ENCODE peak calls at places on chromosome 13, in seven cellular contexts. One of them, this sample, is unnamed.

GRCh38 chr13:52158629-52159158 is 703 bp downstream of the NEK3 start:
- DNase-seq in CD4-positive, alpha-beta memory T cell: peak; percentile 1
- DNase-seq in mesenchymal stem cell: peak; percentile 61
- DNase-seq in spleen: no peak
- DNase-seq in pancreas: peak; percentile 12
- DNase-seq in upper lobe of right lung: no peak
- DNase-seq in Peyer's patch: no peak
- DNase-seq in this sample: no peak

GRCh38 chr13:34161829-34162544 is 344.0 kb downstream of the RFC3 start:
- DNase-seq in CD4-positive, alpha-beta memory T cell: no peak
- DNase-seq in mesenchymal stem cell: peak; percentile 96
- DNase-seq in spleen: no peak
- DNase-seq in pancreas: no peak
- DNase-seq in upper lobe of right lung: no peak
- DNase-seq in Peyer's patch: no peak
- DNase-seq in this sample: no peak

GRCh38 chr13:33353210-33353609 is 67.7 kb upstream of the STARD13 start:
- DNase-seq in CD4-positive, alpha-beta memory T cell: no peak
- DNase-seq in mesenchymal stem cell: no peak
- DNase-seq in spleen: peak; percentile 83
- DNase-seq in pancreas: no peak
- DNase-seq in upper lobe of right lung: peak; percentile 84
- DNase-seq in Peyer's patch: no peak
- DNase-seq in this sample: no peak

GRCh38 chr13:44549461-44549860 is 26.7 kb downstream of the TSC22D1 start:
- DNase-seq in CD4-positive, alpha-beta memory T cell: no peak
- DNase-seq in mesenchymal stem cell: no peak
- DNase-seq in spleen: no peak
- DNase-seq in pancreas: no peak
- DNase-seq in upper lobe of right lung: no peak
- DNase-seq in Peyer's patch: no peak
- DNase-seq in this sample: no peak

GRCh38 chr13:37065893-37066526 is 6.5 kb upstream of the SUPT20H start:
- DNase-seq in CD4-positive, alpha-beta memory T cell: no peak
- DNase-seq in mesenchymal stem cell: no peak
- DNase-seq in spleen: peak; percentile 45
- DNase-seq in pancreas: no peak
- DNase-seq in upper lobe of right lung: no peak
- DNase-seq in Peyer's patch: no peak
- DNase-seq in this sample: no peak

GRCh38 chr13:74134777-74135305 is 637 bp upstream of the KLF12 start:
- DNase-seq in CD4-positive, alpha-beta memory T cell: peak; percentile 72
- DNase-seq in mesenchymal stem cell: no peak
- DNase-seq in spleen: no peak
- DNase-seq in pancreas: peak; percentile 41
- DNase-seq in upper lobe of right lung: peak; percentile 85
- DNase-seq in Peyer's patch: peak; percentile 71
- DNase-seq in this sample: peak; percentile 62

GRCh38 chr13:40875583-40875982 is 86.2 kb downstream of the SLC25A15 start:
- DNase-seq in CD4-positive, alpha-beta memory T cell: no peak
- DNase-seq in mesenchymal stem cell: no peak
- DNase-seq in spleen: no peak
- DNase-seq in pancreas: no peak
- DNase-seq in upper lobe of right lung: no peak
- DNase-seq in Peyer's patch: no peak
- DNase-seq in this sample: no peak

GRCh38 chr13:107373551-107373950 is 805.6 kb upstream of the ARGLU1 start:
- DNase-seq in CD4-positive, alpha-beta memory T cell: no peak
- DNase-seq in mesenchymal stem cell: peak; percentile 88
- DNase-seq in spleen: no peak
- DNase-seq in pancreas: no peak
- DNase-seq in upper lobe of right lung: no peak
- DNase-seq in Peyer's patch: no peak
- DNase-seq in this sample: no peak

GRCh38 chr13:73061478-73062275 is 2.9 kb downstream of the KLF5 start:
- DNase-seq in CD4-positive, alpha-beta memory T cell: no peak
- DNase-seq in mesenchymal stem cell: no peak
- DNase-seq in spleen: peak; percentile 67
- DNase-seq in pancreas: no peak
- DNase-seq in upper lobe of right lung: no peak
- DNase-seq in Peyer's patch: peak; percentile 64
- DNase-seq in this sample: no peak

GRCh38 chr13:70890289-70890688 is 782.0 kb upstream of the KLHL1 start:
- DNase-seq in CD4-positive, alpha-beta memory T cell: no peak
- DNase-seq in mesenchymal stem cell: no peak
- DNase-seq in spleen: no peak
- DNase-seq in pancreas: no peak
- DNase-seq in upper lobe of right lung: no peak
- DNase-seq in Peyer's patch: no peak
- DNase-seq in this sample: no peak

GRCh38 chr13:104006625-104007061 is 940.4 kb upstream of the SLC10A2 start:
- DNase-seq in CD4-positive, alpha-beta memory T cell: no peak
- DNase-seq in mesenchymal stem cell: peak; percentile 13
- DNase-seq in spleen: no peak
- DNase-seq in pancreas: no peak
- DNase-seq in upper lobe of right lung: no peak
- DNase-seq in Peyer's patch: no peak
- DNase-seq in this sample: no peak

GRCh38 chr13:72180253-72180952 is 313.4 kb upstream of the DACH1 start:
- DNase-seq in CD4-positive, alpha-beta memory T cell: no peak
- DNase-seq in mesenchymal stem cell: no peak
- DNase-seq in spleen: no peak
- DNase-seq in pancreas: peak; percentile 37
- DNase-seq in upper lobe of right lung: no peak
- DNase-seq in Peyer's patch: no peak
- DNase-seq in this sample: no peak

GRCh38 chr13:109447667-109448066 is 338.7 kb downstream of the IRS2 start:
- DNase-seq in CD4-positive, alpha-beta memory T cell: no peak
- DNase-seq in mesenchymal stem cell: no peak
- DNase-seq in spleen: no peak
- DNase-seq in pancreas: no peak
- DNase-seq in upper lobe of right lung: no peak
- DNase-seq in Peyer's patch: no peak
- DNase-seq in this sample: no peak

GRCh38 chr13:108700421-108701170 is 71.2 kb downstream of the MYO16 start:
- DNase-seq in CD4-positive, alpha-beta memory T cell: no peak
- DNase-seq in mesenchymal stem cell: peak; percentile 60
- DNase-seq in spleen: no peak
- DNase-seq in pancreas: no peak
- DNase-seq in upper lobe of right lung: no peak
- DNase-seq in Peyer's patch: no peak
- DNase-seq in this sample: no peak

GRCh38 chr13:76471486-76471885 is 414.7 kb downstream of the KCTD12 start:
- DNase-seq in CD4-positive, alpha-beta memory T cell: no peak
- DNase-seq in mesenchymal stem cell: no peak
- DNase-seq in spleen: no peak
- DNase-seq in pancreas: no peak
- DNase-seq in upper lobe of right lung: no peak
- DNase-seq in Peyer's patch: no peak
- DNase-seq in this sample: no peak

GRCh38 chr13:20149762-20150161 is 11.1 kb downstream of the GJA3 start:
- DNase-seq in CD4-positive, alpha-beta memory T cell: no peak
- DNase-seq in mesenchymal stem cell: no peak
- DNase-seq in spleen: no peak
- DNase-seq in pancreas: no peak
- DNase-seq in upper lobe of right lung: no peak
- DNase-seq in Peyer's patch: no peak
- DNase-seq in this sample: no peak

GRCh38 chr13:20150561-20150960 is 10.3 kb downstream of the GJA3 start:
- DNase-seq in CD4-positive, alpha-beta memory T cell: no peak
- DNase-seq in mesenchymal stem cell: no peak
- DNase-seq in spleen: no peak
- DNase-seq in pancreas: no peak
- DNase-seq in upper lobe of right lung: no peak
- DNase-seq in Peyer's patch: no peak
- DNase-seq in this sample: no peak

GRCh38 chr13:20146381-20146780 is 14.5 kb downstream of the GJA3 start:
- DNase-seq in CD4-positive, alpha-beta memory T cell: no peak
- DNase-seq in mesenchymal stem cell: no peak
- DNase-seq in spleen: no peak
- DNase-seq in pancreas: no peak
- DNase-seq in upper lobe of right lung: no peak
- DNase-seq in Peyer's patch: no peak
- DNase-seq in this sample: no peak

GRCh38 chr13:20151016-20151415 is 9.8 kb downstream of the GJA3 start:
- DNase-seq in CD4-positive, alpha-beta memory T cell: no peak
- DNase-seq in mesenchymal stem cell: no peak
- DNase-seq in spleen: no peak
- DNase-seq in pancreas: no peak
- DNase-seq in upper lobe of right lung: no peak
- DNase-seq in Peyer's patch: no peak
- DNase-seq in this sample: no peak

DNA sequence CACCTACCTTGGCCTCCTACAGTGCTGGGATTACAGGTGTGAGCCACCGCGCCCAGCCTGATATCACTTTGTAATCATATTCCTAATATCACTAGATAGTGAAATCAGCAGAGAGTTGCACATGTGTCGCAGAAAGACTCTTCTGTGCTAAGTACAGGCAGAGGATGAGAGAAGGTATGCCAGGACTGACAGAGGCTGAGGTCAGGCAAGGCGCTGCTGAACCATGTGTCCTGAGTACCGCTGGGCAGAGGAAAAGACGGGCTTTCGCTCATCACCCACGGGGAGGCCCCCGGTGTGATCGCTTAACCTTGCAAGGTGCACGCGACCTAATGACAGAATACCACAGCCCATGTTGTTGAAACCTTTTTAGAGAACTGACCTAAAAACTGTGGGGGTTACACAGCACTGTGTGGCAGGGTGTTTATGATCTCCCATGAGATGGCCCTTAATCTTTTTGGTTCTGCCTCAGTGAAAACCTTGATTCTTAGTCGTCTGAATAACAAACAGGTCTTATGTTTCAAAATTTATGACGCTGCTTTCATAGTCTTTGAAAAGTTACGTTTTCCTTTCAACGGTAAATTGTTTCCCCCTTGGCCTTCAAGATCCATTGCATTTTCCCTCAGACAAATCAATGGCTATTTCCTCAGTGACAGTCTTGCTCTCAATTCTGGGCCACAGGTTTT is 12.2 kb downstream of the GJA3 start:
- DNase-seq in CD4-positive, alpha-beta memory T cell: no peak
- DNase-seq in mesenchymal stem cell: no peak
- DNase-seq in spleen: no peak
- DNase-seq in pancreas: no peak
- DNase-seq in upper lobe of right lung: no peak
- DNase-seq in Peyer's patch: no peak
- DNase-seq in this sample: no peak
- H3K27me3 ChIP-seq in CD4-positive, alpha-beta memory T cell: no peaks in the 10 kb centered on the region
- H3K27me3 ChIP-seq in mesenchymal stem cell: peaks cover 50% of the 10 kb centered on the region
- H3K27me3 ChIP-seq in spleen: no peaks in the 10 kb centered on the region
- H3K27me3 ChIP-seq in pancreas: no peaks in the 10 kb centered on the region
- H3K27me3 ChIP-seq in upper lobe of right lung: peaks cover 47% of the 10 kb centered on the region
- H3K27me3 ChIP-seq in Peyer's patch: no peaks in the 10 kb centered on the region
- H3K27me3 ChIP-seq in this sample: no peaks in the 10 kb centered on the region

GRCh38 chr13:49063526-49063925 is 87.8 kb downstream of the FNDC3A start:
- DNase-seq in CD4-positive, alpha-beta memory T cell: no peak
- DNase-seq in mesenchymal stem cell: no peak
- DNase-seq in spleen: no peak
- DNase-seq in pancreas: no peak
- DNase-seq in upper lobe of right lung: no peak
- DNase-seq in Peyer's patch: no peak
- DNase-seq in this sample: no peak

GRCh38 chr13:49064459-49064858 is 88.7 kb downstream of the FNDC3A start:
- DNase-seq in CD4-positive, alpha-beta memory T cell: no peak
- DNase-seq in mesenchymal stem cell: no peak
- DNase-seq in spleen: no peak
- DNase-seq in pancreas: no peak
- DNase-seq in upper lobe of right lung: no peak
- DNase-seq in Peyer's patch: no peak
- DNase-seq in this sample: no peak

GRCh38 chr13:49060698-49061387 is 85.1 kb downstream of the FNDC3A start:
- DNase-seq in CD4-positive, alpha-beta memory T cell: no peak
- DNase-seq in mesenchymal stem cell: no peak
- DNase-seq in spleen: no peak
- DNase-seq in pancreas: no peak
- DNase-seq in upper lobe of right lung: no peak
- DNase-seq in Peyer's patch: no peak
- DNase-seq in this sample: no peak

GRCh38 chr13:49058761-49059160 is 83.0 kb downstream of the FNDC3A start:
- DNase-seq in CD4-positive, alpha-beta memory T cell: no peak
- DNase-seq in mesenchymal stem cell: no peak
- DNase-seq in spleen: no peak
- DNase-seq in pancreas: no peak
- DNase-seq in upper lobe of right lung: no peak
- DNase-seq in Peyer's patch: no peak
- DNase-seq in this sample: no peak

GRCh38 chr13:49062297-49062896 is 86.7 kb downstream of the FNDC3A start:
- DNase-seq in CD4-positive, alpha-beta memory T cell: no peak
- DNase-seq in mesenchymal stem cell: no peak
- DNase-seq in spleen: no peak
- DNase-seq in pancreas: no peak
- DNase-seq in upper lobe of right lung: no peak
- DNase-seq in Peyer's patch: no peak
- DNase-seq in this sample: no peak
- H3K27ac ChIP-seq in CD4-positive, alpha-beta memory T cell: no peak overlapping the region
- H3K27ac ChIP-seq in mesenchymal stem cell: no peak overlapping the region
- H3K27ac ChIP-seq in spleen: no peak overlapping the region
- H3K27ac ChIP-seq in pancreas: no peak overlapping the region
- H3K27ac ChIP-seq in upper lobe of right lung: no peak overlapping the region
- H3K27ac ChIP-seq in Peyer's patch: no peak overlapping the region
- H3K27ac ChIP-seq in this sample: no peak overlapping the region

GRCh38 chr13:90485441-90485840 is 862.0 kb upstream of the MIR17HG start:
- DNase-seq in CD4-positive, alpha-beta memory T cell: no peak
- DNase-seq in mesenchymal stem cell: peak; percentile 74
- DNase-seq in spleen: no peak
- DNase-seq in pancreas: no peak
- DNase-seq in upper lobe of right lung: no peak
- DNase-seq in Peyer's patch: no peak
- DNase-seq in this sample: no peak
- H3K4me1 ChIP-seq in CD4-positive, alpha-beta memory T cell: no peaks in the 10 kb centered on the region
- H3K4me1 ChIP-seq in mesenchymal stem cell: no peaks in the 10 kb centered on the region
- H3K4me1 ChIP-seq in spleen: no peaks in the 10 kb centered on the region
- H3K4me1 ChIP-seq in pancreas: no peaks in the 10 kb centered on the region
- H3K4me1 ChIP-seq in upper lobe of right lung: no peaks in the 10 kb centered on the region
- H3K4me1 ChIP-seq in Peyer's patch: no peaks in the 10 kb centered on the region
- H3K4me1 ChIP-seq in this sample: no peaks in the 10 kb centered on the region

DNA sequence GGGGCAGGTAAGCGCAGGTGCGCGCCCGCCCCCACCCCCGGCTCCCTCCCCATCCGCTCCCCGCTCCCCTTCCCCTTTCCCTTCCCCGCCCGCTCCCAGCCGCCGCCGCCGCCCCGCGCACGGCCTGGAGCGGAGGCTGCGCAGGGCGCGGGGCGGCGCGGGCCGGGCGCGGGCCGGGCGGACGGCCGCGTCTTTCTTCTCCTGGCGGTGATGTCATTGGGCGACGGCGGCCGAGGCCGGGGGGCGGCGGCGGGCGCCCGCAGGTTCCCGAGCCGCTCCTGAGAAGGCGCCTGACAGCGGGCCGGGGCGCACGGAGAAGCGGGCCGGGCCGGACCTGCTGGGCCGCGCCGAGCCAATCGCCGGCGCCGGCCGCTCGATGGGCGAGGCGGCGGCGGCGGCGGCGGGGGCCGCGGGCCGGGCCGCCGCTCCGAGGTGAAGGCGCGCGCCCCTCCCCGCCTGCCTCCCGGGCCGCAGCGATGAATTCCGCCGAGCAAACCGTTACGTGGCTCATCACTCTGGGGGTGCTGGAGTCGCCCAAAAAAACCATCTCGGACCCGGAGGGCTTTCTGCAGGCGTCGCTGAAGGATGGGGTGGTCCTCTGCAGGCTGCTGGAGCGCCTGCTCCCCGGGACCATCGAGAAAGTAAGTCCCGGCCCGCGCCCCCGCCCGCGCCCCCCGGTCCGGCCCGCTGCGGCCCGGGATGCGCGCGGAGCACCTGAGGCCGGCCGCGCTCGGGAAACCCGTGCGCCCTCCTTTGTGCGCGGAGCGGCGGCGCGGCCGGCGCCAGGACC is at the start of gene ARHGEF7:
- DNase-seq in CD4-positive, alpha-beta memory T cell: peak; percentile 6
- DNase-seq in mesenchymal stem cell: peak; percentile 22
- DNase-seq in spleen: no peak
- DNase-seq in pancreas: no peak
- DNase-seq in upper lobe of right lung: no peak
- DNase-seq in Peyer's patch: no peak
- DNase-seq in this sample: no peak
- H3K27me3 ChIP-seq in CD4-positive, alpha-beta memory T cell: peaks cover 22% of the 10 kb centered on the region
- H3K27me3 ChIP-seq in mesenchymal stem cell: peaks cover 59% of the 10 kb centered on the region
- H3K27me3 ChIP-seq in spleen: peaks cover 23% of the 10 kb centered on the region
- H3K27me3 ChIP-seq in pancreas: no peaks in the 10 kb centered on the region
- H3K27me3 ChIP-seq in upper lobe of right lung: peaks cover 23% of the 10 kb centered on the region
- H3K27me3 ChIP-seq in Peyer's patch: peaks cover 26% of the 10 kb centered on the region
- H3K27me3 ChIP-seq in this sample: peaks cover 36% of the 10 kb centered on the region

This sample was measured in CD8-positive, alpha-beta memory T cell.